ENCODE peak calls at places on chromosomes 1 and 21, in eight cellular contexts. Z, Q, B, N, W, I, R and K are unnamed samples.

GRCh38 chr1:207062058-207062457 is 9.0 kb downstream of the PFKFB2 start:
- DNase-seq in W (no peak), I (no peak), Z (no peak), N (no peak), B (no peak), Q (no peak), R (no peak), K (no peak)

GRCh38 chr1:230250676-230251075 is 175.5 kb downstream of the PGBD5 start:
- DNase-seq in W (no peak), Q (no peak), Z (no peak), B (no peak), I (no peak), R (no peak), N (no peak), K (no peak)

GRCh38 chr1:157994081-157994581 is 686 bp downstream of the KIRREL1 start:
- DNase-seq in R (peak), B (no peak), W (peak), Q (no peak), I (no peak), Z (no peak), N (no peak), K (no peak)

GRCh38 chr21:33308586-33309490 is 15.9 kb upstream of the IFNAR1 start:
- DNase-seq in R (peak), Z (no peak), B (no peak), I (no peak), W (no peak), N (peak), Q (no peak), K (peak)

GRCh38 chr1:109050228-109050995 is 8.5 kb upstream of the WDR47 start:
- DNase-seq in R (no peak), N (no peak), B (peak), W (no peak), Q (peak), I (no peak), Z (no peak), K (no peak)

GRCh38 chr1:167517535-167518330 is 596 bp downstream of the CD247 start:
- DNase-seq in B (no peak), Q (no peak), I (peak), N (no peak), W (no peak), Z (no peak), R (no peak), K (no peak)

GRCh38 chr1:76864383-76864782 is 2.9 kb upstream of the ST6GALNAC5 start:
- DNase-seq in I (no peak), B (no peak), N (no peak), Z (no peak), W (no peak), R (no peak), Q (peak), K (no peak)

GRCh38 chr1:60746278-60746761 is 336.0 kb upstream of the NFIA start:
- DNase-seq in Q (no peak), Z (peak), R (no peak), B (no peak), N (peak), W (peak), I (no peak), K (no peak)

GRCh38 chr1:32516402-32516801 is 22.8 kb upstream of the ZBTB8A start:
- DNase-seq in Q (no peak), B (no peak), W (no peak), I (no peak), N (no peak), R (no peak), Z (no peak), K (no peak)

GRCh38 chr1:174274452-174274851 is 115.1 kb downstream of the RABGAP1L start:
- DNase-seq in N (no peak), Q (no peak), W (no peak), I (no peak), Z (no peak), R (no peak), B (no peak), K (no peak)

GRCh38 chr1:6102227-6102845 is 56.6 kb downstream of the KCNAB2 start:
- DNase-seq in Q (no peak), W (peak), B (no peak), Z (no peak), N (no peak), I (no peak), R (no peak), K (no peak)

GRCh38 chr1:244919320-244920282 is 55.3 kb upstream of the HNRNPU start:
- DNase-seq in B (no peak), N (no peak), Z (no peak), W (no peak), Q (no peak), I (no peak), R (peak), K (peak)

GRCh38 chr1:85061711-85062424 is 13.6 kb upstream of the MCOLN3 start:
- DNase-seq in B (peak), I (peak), Z (peak), R (peak), N (peak), W (peak), Q (peak), K (peak)

GRCh38 chr1:56578664-56578962 is 750 bp downstream of the PLPP3 start:
- DNase-seq in Z (peak), I (no peak), Q (peak), B (no peak), N (no peak), W (peak), R (peak), K (no peak)

GRCh38 chr1:220956861-220957605 is 77.8 kb downstream of the HLX start:
- DNase-seq in I (peak), R (no peak), N (no peak), B (peak), W (no peak), Z (no peak), Q (peak), K (no peak)